ENCODE peak calls at places on chromosome 7, in six cellular contexts. H, T, W, D, O and Y are unnamed samples.

GRCh38 chr7:30595461-30596042 is 874 bp downstream of the GARS1 start:
- DNase-seq in H (no peak), W (no peak), T (no peak), O (no peak), D (no peak), Y (no peak)

GRCh38 chr7:26538683-26539082 is 247.0 kb downstream of the SNX10 start:
- DNase-seq in D (no peak), T (no peak), H (no peak), W (no peak), O (no peak), Y (no peak)

GRCh38 chr7:41238851-41239331 is 464.0 kb downstream of the INHBA start:
- DNase-seq in W (no peak), D (no peak), H (no peak), O (no peak), T (no peak), Y (peak; percentile 57)

GRCh38 chr7:131627589-131628212 is 71.3 kb upstream of the PODXL start:
- DNase-seq in D (no peak), T (no peak), O (no peak), H (peak; percentile 41), W (no peak), Y (no peak)

GRCh38 chr7:130489140-130489967 is 2.5 kb upstream of the MEST start:
- DNase-seq in O (no peak), H (no peak), D (no peak), W (no peak), T (no peak), Y (peak; percentile 40)

GRCh38 chr7:152544481-152544927 is 108.7 kb upstream of the KMT2C start:
- DNase-seq in T (no peak), W (no peak), D (no peak), O (no peak), H (peak; percentile 79), Y (no peak)

GRCh38 chr7:73599916-73600315 is 21.5 kb upstream of the TBL2 start:
- DNase-seq in W (no peak), T (no peak), H (no peak), O (no peak), D (no peak), Y (no peak)

GRCh38 chr7:65379318-65379717 is 5.7 kb downstream of the ZNF92 start:
- DNase-seq in W (no peak), T (no peak), D (no peak), O (no peak), H (no peak), Y (peak; percentile 13)

GRCh38 chr7:1741751-1742554 is 71.9 kb downstream of the ELFN1 start:
- DNase-seq in W (no peak), T (no peak), H (no peak), D (no peak), O (no peak), Y (no peak)

GRCh38 chr7:43199333-43199732 is 86.9 kb downstream of the HECW1 start:
- DNase-seq in D (no peak), T (no peak), W (no peak), O (no peak), H (no peak), Y (no peak)

GRCh38 chr7:132255084-132255483 is 321.2 kb downstream of the PLXNA4 start:
- DNase-seq in H (no peak), T (no peak), O (no peak), W (no peak), D (no peak), Y (no peak)

GRCh38 chr7:42928754-42929153 is 3.2 kb downstream of the PSMA2 start:
- DNase-seq in T (no peak), H (no peak), O (no peak), W (no peak), D (no peak), Y (no peak)

GRCh38 chr7:108307246-108307982 is 148.8 kb downstream of the NRCAM start:
- DNase-seq in T (no peak), O (no peak), H (no peak), W (no peak), D (no peak), Y (no peak)

GRCh38 chr7:92768501-92769360 is 67.6 kb downstream of the CDK6 start:
- DNase-seq in W (peak; percentile 64), T (no peak), O (no peak), D (no peak), H (no peak), Y (peak; percentile 26)

GRCh38 chr7:78924581-78924980 is 528.9 kb downstream of the MAGI2 start:
- DNase-seq in O (no peak), W (no peak), D (no peak), T (peak; percentile 4), H (no peak), Y (peak; percentile 20)

GRCh38 chr7:92766461-92767003 is 69.8 kb downstream of the CDK6 start:
- DNase-seq in D (no peak), T (no peak), W (no peak), H (no peak), O (no peak), Y (peak; percentile 86)

GRCh38 chr7:100516135-100516812 is 22.7 kb upstream of the AGFG2 start:
- DNase-seq in T (no peak), O (no peak), W (peak; percentile 9), H (peak; percentile 81), D (peak; percentile 79), Y (peak; percentile 84)

GRCh38 chr7:73387908-73388414 is 45.6 kb upstream of the FZD9 start:
- DNase-seq in T (no peak), O (no peak), D (no peak), W (no peak), H (no peak), Y (no peak)

GRCh38 chr7:73667344-73668102 is at the start of gene VPS37D:
- DNase-seq in T (peak; percentile 97), O (peak; percentile 93), H (peak; percentile 97), D (peak; percentile 94), W (peak; percentile 93), Y (peak; percentile 25)

GRCh38 chr7:43879477-43879876 is 10.2 kb upstream of the MRPS24 start:
- DNase-seq in O (no peak), H (no peak), W (no peak), D (no peak), T (no peak), Y (peak; percentile 84)

GRCh38 chr7:76050545-76050944 is 2.6 kb downstream of the MDH2 start:
- DNase-seq in T (no peak), H (no peak), O (no peak), W (no peak), D (no peak), Y (no peak)

GRCh38 chr7:156115582-156115981 is 303.3 kb upstream of the SHH start:
- DNase-seq in T (no peak), H (peak; percentile 13), W (no peak), D (no peak), O (no peak), Y (no peak)

GRCh38 chr7:152989889-152990380 is 230.4 kb downstream of the ACTR3B start:
- DNase-seq in W (no peak), D (no peak), H (peak; percentile 70), O (no peak), T (peak; percentile 8), Y (no peak)

GRCh38 chr7:104767826-104768536 is 246.0 kb upstream of the KMT2E start:
- DNase-seq in O (no peak), D (no peak), H (peak; percentile 59), W (no peak), T (no peak), Y (peak; percentile 25)

GRCh38 chr7:86914468-86915054 is 144.9 kb downstream of the ELAPOR2 start:
- DNase-seq in W (no peak), H (no peak), T (no peak), O (no peak), D (no peak), Y (peak; percentile 9)

GRCh38 chr7:131488361-131488760 is 68.1 kb downstream of the PODXL start:
- DNase-seq in O (no peak), W (no peak), T (no peak), D (no peak), H (no peak), Y (no peak)

GRCh38 chr7:120993575-120994191 is 5.2 kb downstream of the CPED1 start:
- DNase-seq in D (no peak), O (no peak), T (no peak), W (no peak), H (no peak), Y (peak; percentile 39)

GRCh38 chr7:135723411-135723810 is 4.6 kb downstream of the SLC13A4 start:
- DNase-seq in O (no peak), H (no peak), T (no peak), D (no peak), W (no peak), Y (no peak)

GRCh38 chr7:147605326-147605725 is 985.2 kb upstream of the C7orf33 start:
- DNase-seq in T (no peak), W (no peak), H (no peak), D (no peak), O (no peak), Y (no peak)

GRCh38 chr7:30430300-30430699 is 48.3 kb downstream of the NOD1 start:
- DNase-seq in W (no peak), T (no peak), H (no peak), D (peak; percentile 67), O (no peak), Y (peak; percentile 52)

GRCh38 chr7:85890244-85890811 is 703.5 kb upstream of the SEMA3D start:
- DNase-seq in O (no peak), D (no peak), T (no peak), H (no peak), W (no peak), Y (peak; percentile 41)

GRCh38 chr7:20330797-20331230 is at the start of gene ITGB8:
- DNase-seq in D (peak; percentile 78), W (no peak), O (no peak), T (peak; percentile 34), H (peak; percentile 89), Y (no peak)

GRCh38 chr7:31788891-31789680 is 102.1 kb downstream of the PPP1R17 start:
- DNase-seq in D (no peak), H (no peak), O (no peak), T (no peak), W (no peak), Y (peak; percentile 4)